ENCODE peak calls at places on chromosomes 5 and 9, in six cellular contexts. One of them, this sample, is unnamed. For H3K9me3, the result is how much of the 10 kb centered on the place peaks cover.

GRCh38 chr9:131585375-131585774 is 40.1 kb downstream of the PRRT1B start:
- DNase-seq in transverse colon: peak
- DNase-seq in endothelial cell of umbilical vein: no peak
- DNase-seq in neural progenitor cell: no peak
- DNase-seq in uterus: peak
- DNase-seq in left lung: peak
- DNase-seq in this sample: no peak

GRCh38 chr5:137847699-137848098 is 20.0 kb upstream of the MYOT start:
- DNase-seq in transverse colon: no peak
- DNase-seq in endothelial cell of umbilical vein: no peak
- DNase-seq in neural progenitor cell: no peak
- DNase-seq in uterus: no peak
- DNase-seq in left lung: no peak
- DNase-seq in this sample: no peak

GRCh38 chr9:120153258-120153657 is 426.7 kb downstream of the CDK5RAP2 start:
- DNase-seq in transverse colon: no peak
- DNase-seq in endothelial cell of umbilical vein: no peak
- DNase-seq in neural progenitor cell: no peak
- DNase-seq in uterus: no peak
- DNase-seq in left lung: no peak
- DNase-seq in this sample: no peak

GRCh38 chr5:62934319-62934718 is 355.7 kb downstream of the LRRC70 start:
- DNase-seq in transverse colon: no peak
- DNase-seq in endothelial cell of umbilical vein: no peak
- DNase-seq in neural progenitor cell: no peak
- DNase-seq in uterus: no peak
- DNase-seq in left lung: no peak
- DNase-seq in this sample: no peak

GRCh38 chr9:78605029-78605930 is 308.4 kb downstream of the PSAT1 start:
- DNase-seq in transverse colon: no peak
- DNase-seq in endothelial cell of umbilical vein: peak
- DNase-seq in neural progenitor cell: peak
- DNase-seq in uterus: no peak
- DNase-seq in left lung: no peak
- DNase-seq in this sample: no peak

GRCh38 chr9:72554221-72554641 is 32.8 kb downstream of the TMC1 start:
- DNase-seq in transverse colon: no peak
- DNase-seq in endothelial cell of umbilical vein: peak
- DNase-seq in neural progenitor cell: no peak
- DNase-seq in uterus: no peak
- DNase-seq in left lung: no peak
- DNase-seq in this sample: no peak

GRCh38 chr5:174472956-174473355 is 251.4 kb upstream of the MSX2 start:
- DNase-seq in transverse colon: no peak
- DNase-seq in endothelial cell of umbilical vein: no peak
- DNase-seq in neural progenitor cell: no peak
- DNase-seq in uterus: no peak
- DNase-seq in left lung: no peak
- DNase-seq in this sample: no peak

GRCh38 chr9:91119147-91119546 is 242.6 kb downstream of the AUH start:
- DNase-seq in transverse colon: no peak
- DNase-seq in endothelial cell of umbilical vein: no peak
- DNase-seq in neural progenitor cell: no peak
- DNase-seq in uterus: no peak
- DNase-seq in left lung: no peak
- DNase-seq in this sample: no peak

GRCh38 chr9:12861035-12861434 is 86.2 kb downstream of the LURAP1L start:
- DNase-seq in transverse colon: peak
- DNase-seq in endothelial cell of umbilical vein: no peak
- DNase-seq in neural progenitor cell: no peak
- DNase-seq in uterus: no peak
- DNase-seq in left lung: no peak
- DNase-seq in this sample: no peak

GRCh38 chr9:26245072-26245471 is 566.8 kb upstream of the TUSC1 start:
- DNase-seq in transverse colon: no peak
- DNase-seq in endothelial cell of umbilical vein: peak
- DNase-seq in neural progenitor cell: no peak
- DNase-seq in uterus: no peak
- DNase-seq in left lung: no peak
- DNase-seq in this sample: no peak

GRCh38 chr9:121075251-121076036 is 689 bp downstream of the CNTRL start:
- DNase-seq in transverse colon: no peak
- DNase-seq in endothelial cell of umbilical vein: no peak
- DNase-seq in neural progenitor cell: peak
- DNase-seq in uterus: no peak
- DNase-seq in left lung: no peak
- DNase-seq in this sample: no peak

GRCh38 chr9:68507098-68507795 is 33.4 kb downstream of the TMEM252 start:
- DNase-seq in transverse colon: no peak
- DNase-seq in endothelial cell of umbilical vein: peak
- DNase-seq in neural progenitor cell: peak
- DNase-seq in uterus: peak
- DNase-seq in left lung: no peak
- DNase-seq in this sample: no peak

GRCh38 chr5:30561771-30562170 is 631.7 kb upstream of the CDH6 start:
- DNase-seq in transverse colon: no peak
- DNase-seq in endothelial cell of umbilical vein: no peak
- DNase-seq in neural progenitor cell: no peak
- DNase-seq in uterus: no peak
- DNase-seq in left lung: no peak
- DNase-seq in this sample: no peak

GRCh38 chr5:81590498-81591384 is 160.2 kb downstream of the SSBP2 start:
- DNase-seq in transverse colon: no peak
- DNase-seq in endothelial cell of umbilical vein: no peak
- DNase-seq in neural progenitor cell: peak
- DNase-seq in uterus: no peak
- DNase-seq in left lung: no peak
- DNase-seq in this sample: no peak

GRCh38 chr9:133004091-133005072 is 25.9 kb downstream of the GFI1B start:
- DNase-seq in transverse colon: no peak
- DNase-seq in endothelial cell of umbilical vein: no peak
- DNase-seq in neural progenitor cell: no peak
- DNase-seq in uterus: no peak
- DNase-seq in left lung: peak
- DNase-seq in this sample: no peak

GRCh38 chr5:104611419-104611818 is 1048.8 kb upstream of the NUDT12 start:
- DNase-seq in transverse colon: no peak
- DNase-seq in endothelial cell of umbilical vein: peak
- DNase-seq in neural progenitor cell: no peak
- DNase-seq in uterus: no peak
- DNase-seq in left lung: no peak
- DNase-seq in this sample: no peak

GRCh38 chr5:43396762-43397304 is 15.4 kb downstream of the CCL28 start:
- DNase-seq in transverse colon: peak
- DNase-seq in endothelial cell of umbilical vein: peak
- DNase-seq in neural progenitor cell: peak
- DNase-seq in uterus: peak
- DNase-seq in left lung: peak
- DNase-seq in this sample: peak

GRCh38 chr9:12224449-12224848 is 468.7 kb upstream of the TYRP1 start:
- DNase-seq in transverse colon: no peak
- DNase-seq in endothelial cell of umbilical vein: no peak
- DNase-seq in neural progenitor cell: no peak
- DNase-seq in uterus: no peak
- DNase-seq in left lung: no peak
- DNase-seq in this sample: no peak

GRCh38 chr5:78908173-78908901 is 76.8 kb downstream of the ARSB start:
- DNase-seq in transverse colon: peak
- DNase-seq in endothelial cell of umbilical vein: peak
- DNase-seq in neural progenitor cell: peak
- DNase-seq in uterus: peak
- DNase-seq in left lung: peak
- DNase-seq in this sample: no peak

GRCh38 chr5:85452322-85453025 is 1067.8 kb upstream of the EDIL3 start:
- DNase-seq in transverse colon: no peak
- DNase-seq in endothelial cell of umbilical vein: no peak
- DNase-seq in neural progenitor cell: no peak
- DNase-seq in uterus: no peak
- DNase-seq in left lung: no peak
- DNase-seq in this sample: no peak

GRCh38 chr5:33362915-33363314 is 77.8 kb upstream of the TARS1 start:
- DNase-seq in transverse colon: peak
- DNase-seq in endothelial cell of umbilical vein: peak
- DNase-seq in neural progenitor cell: peak
- DNase-seq in uterus: peak
- DNase-seq in left lung: peak
- DNase-seq in this sample: no peak

GRCh38 chr9:21443849-21444625 is 3.8 kb downstream of the IFNA1 start:
- DNase-seq in transverse colon: no peak
- DNase-seq in endothelial cell of umbilical vein: no peak
- DNase-seq in neural progenitor cell: no peak
- DNase-seq in uterus: no peak
- DNase-seq in left lung: no peak
- DNase-seq in this sample: no peak

GRCh38 chr9:105093685-105094084 is 150.8 kb upstream of the SLC44A1 start:
- DNase-seq in transverse colon: no peak
- DNase-seq in endothelial cell of umbilical vein: no peak
- DNase-seq in neural progenitor cell: no peak
- DNase-seq in uterus: no peak
- DNase-seq in left lung: no peak
- DNase-seq in this sample: no peak

GRCh38 chr5:90940227-90940995 is 381.8 kb downstream of the ADGRV1 start:
- DNase-seq in transverse colon: peak
- DNase-seq in endothelial cell of umbilical vein: peak
- DNase-seq in neural progenitor cell: peak
- DNase-seq in uterus: no peak
- DNase-seq in left lung: no peak
- DNase-seq in this sample: no peak

GRCh38 chr5:132372122-132372521 is 2.6 kb downstream of the SLC22A5 start:
- DNase-seq in transverse colon: no peak
- DNase-seq in endothelial cell of umbilical vein: no peak
- DNase-seq in neural progenitor cell: no peak
- DNase-seq in uterus: no peak
- DNase-seq in left lung: no peak
- DNase-seq in this sample: no peak

GRCh38 chr9:92850898-92851297 is 26.9 kb downstream of the ZNF484 start:
- DNase-seq in transverse colon: no peak
- DNase-seq in endothelial cell of umbilical vein: no peak
- DNase-seq in neural progenitor cell: no peak
- DNase-seq in uterus: no peak
- DNase-seq in left lung: no peak
- DNase-seq in this sample: no peak
- H3K9me3 ChIP-seq in transverse colon: under half
- H3K9me3 ChIP-seq in endothelial cell of umbilical vein: under half
- H3K9me3 ChIP-seq in neural progenitor cell: under half
- H3K9me3 ChIP-seq in uterus: under half
- H3K9me3 ChIP-seq in left lung: under half
- H3K9me3 ChIP-seq in this sample: under half

DNA sequence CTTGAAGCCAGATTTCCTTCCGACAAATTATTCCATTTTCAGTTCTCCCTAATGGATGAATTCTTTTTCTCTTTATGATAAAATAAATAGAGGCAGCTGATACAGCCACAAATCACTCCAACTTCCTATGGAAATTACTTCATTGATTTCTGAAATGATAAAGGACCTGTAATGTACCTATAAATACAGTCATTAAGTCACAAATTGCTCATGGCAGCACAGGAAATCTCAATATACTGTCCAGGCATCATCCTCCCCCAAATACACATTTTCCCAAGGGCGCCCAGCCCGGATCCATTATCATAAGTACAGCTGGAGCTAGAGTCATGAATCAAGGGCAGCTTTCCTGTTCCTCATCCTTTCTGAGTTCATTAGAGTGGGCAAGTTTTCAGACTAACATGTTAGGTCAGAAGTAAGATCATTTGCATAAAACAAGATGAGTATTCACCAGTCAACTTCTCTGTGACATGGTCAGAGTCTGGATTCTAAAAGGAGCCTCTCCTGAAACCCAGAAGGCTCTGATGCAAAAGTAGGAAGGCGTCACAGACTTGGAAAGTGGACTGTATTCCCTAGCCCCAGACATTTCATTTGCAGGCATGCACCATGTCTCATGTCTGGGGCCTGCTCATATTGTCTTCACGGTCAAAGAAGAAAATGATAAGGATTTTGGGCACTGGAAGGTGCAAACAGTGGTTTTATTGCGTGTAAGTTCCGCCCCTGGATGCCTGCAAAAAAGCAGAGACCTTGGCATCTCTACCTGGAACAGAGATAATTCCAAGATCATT is 383.2 kb downstream of the PLK2 start:
- DNase-seq in transverse colon: no peak
- DNase-seq in endothelial cell of umbilical vein: peak
- DNase-seq in neural progenitor cell: no peak
- DNase-seq in uterus: no peak
- DNase-seq in left lung: no peak
- DNase-seq in this sample: no peak
- H3K9me3 ChIP-seq in transverse colon: under half
- H3K9me3 ChIP-seq in endothelial cell of umbilical vein: under half
- H3K9me3 ChIP-seq in neural progenitor cell: under half
- H3K9me3 ChIP-seq in uterus: under half
- H3K9me3 ChIP-seq in left lung: under half
- H3K9me3 ChIP-seq in this sample: under half

GRCh38 chr9:34328500-34328982 is 527 bp downstream of the KIF24 start:
- DNase-seq in transverse colon: no peak
- DNase-seq in endothelial cell of umbilical vein: no peak
- DNase-seq in neural progenitor cell: peak
- DNase-seq in uterus: no peak
- DNase-seq in left lung: no peak
- DNase-seq in this sample: no peak

GRCh38 chr9:34321451-34321850 is 7.6 kb downstream of the KIF24 start:
- DNase-seq in transverse colon: no peak
- DNase-seq in endothelial cell of umbilical vein: no peak
- DNase-seq in neural progenitor cell: no peak
- DNase-seq in uterus: no peak
- DNase-seq in left lung: no peak
- DNase-seq in this sample: no peak

GRCh38 chr9:34326690-34327089 is 2.4 kb downstream of the KIF24 start:
- DNase-seq in transverse colon: no peak
- DNase-seq in endothelial cell of umbilical vein: no peak
- DNase-seq in neural progenitor cell: no peak
- DNase-seq in uterus: no peak
- DNase-seq in left lung: no peak
- DNase-seq in this sample: no peak

GRCh38 chr9:34318163-34318790 is 10.8 kb downstream of the KIF24 start:
- DNase-seq in transverse colon: no peak
- DNase-seq in endothelial cell of umbilical vein: no peak
- DNase-seq in neural progenitor cell: no peak
- DNase-seq in uterus: no peak
- DNase-seq in left lung: no peak
- DNase-seq in this sample: no peak

GRCh38 chr9:34322899-34323591 is 6.0 kb downstream of the KIF24 start:
- DNase-seq in transverse colon: no peak
- DNase-seq in endothelial cell of umbilical vein: no peak
- DNase-seq in neural progenitor cell: no peak
- DNase-seq in uterus: no peak
- DNase-seq in left lung: no peak
- DNase-seq in this sample: no peak
- H3K9me3 ChIP-seq in transverse colon: under half
- H3K9me3 ChIP-seq in endothelial cell of umbilical vein: under half
- H3K9me3 ChIP-seq in neural progenitor cell: under half
- H3K9me3 ChIP-seq in uterus: under half
- H3K9me3 ChIP-seq in left lung: under half
- H3K9me3 ChIP-seq in this sample: under half

DNA sequence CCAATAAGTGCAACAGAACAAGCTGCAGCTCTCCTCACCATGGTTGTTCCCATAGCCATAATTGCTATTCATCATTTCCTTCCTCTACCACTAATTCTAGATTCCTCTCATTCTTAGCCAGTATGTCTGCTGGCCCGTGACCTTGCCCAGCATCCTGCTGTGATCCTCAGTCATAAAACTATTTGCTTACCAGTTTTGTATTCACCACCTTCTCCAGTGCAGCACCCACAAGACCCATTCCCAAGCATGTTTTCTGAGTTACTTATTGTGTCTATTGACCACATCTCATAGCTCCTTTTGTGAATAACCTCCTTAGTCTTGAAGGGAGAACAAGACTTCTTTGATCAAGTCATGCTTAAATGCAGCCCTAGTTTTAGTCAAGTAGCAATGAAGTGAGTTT is 488.0 kb upstream of the CTNND2 start:
- DNase-seq in transverse colon: no peak
- DNase-seq in endothelial cell of umbilical vein: peak
- DNase-seq in neural progenitor cell: no peak
- DNase-seq in uterus: no peak
- DNase-seq in left lung: no peak
- DNase-seq in this sample: no peak
- H3K9me3 ChIP-seq in transverse colon: under half
- H3K9me3 ChIP-seq in endothelial cell of umbilical vein: under half
- H3K9me3 ChIP-seq in neural progenitor cell: under half
- H3K9me3 ChIP-seq in uterus: under half
- H3K9me3 ChIP-seq in left lung: under half
- H3K9me3 ChIP-seq in this sample: under half

This sample was measured in T-helper 17 cell.